ENCODE peak calls at places on chromosome 12, in seven cellular contexts. V, C, Y, S, G, B and I are unnamed samples.

GRCh38 chr12:18139989-18140596 is 50.1 kb upstream of the RERGL start:
- DNase-seq in V (peak; percentile 58), C (no peak), B (no peak), G (peak; percentile 9), S (no peak), Y (no peak), I (no peak)

GRCh38 chr12:125271850-125272249 is 206.6 kb downstream of the AACS start:
- DNase-seq in B (no peak), V (no peak), G (no peak), C (no peak), Y (no peak), S (no peak), I (no peak)

GRCh38 chr12:57735952-57736742 is 2.4 kb downstream of the AGAP2 start:
- DNase-seq in B (no peak), V (no peak), Y (no peak), S (no peak), G (peak; percentile 37), C (no peak), I (no peak)

GRCh38 chr12:981176-981828 is 9.7 kb upstream of the ERC1 start:
- DNase-seq in G (peak; percentile 70), B (no peak), Y (no peak), C (no peak), V (peak; percentile 70), S (no peak), I (peak; percentile 62)

GRCh38 chr12:121467638-121468403 is 67.9 kb downstream of the RNF34 start:
- DNase-seq in S (no peak), B (peak; percentile 53), V (no peak), C (no peak), G (no peak), Y (no peak), I (no peak)

GRCh38 chr12:76690916-76691700 is 72.8 kb upstream of the ZDHHC17 start:
- DNase-seq in Y (no peak), B (no peak), S (no peak), C (no peak), V (no peak), G (no peak), I (no peak)

GRCh38 chr12:26701604-26702215 is 131.3 kb downstream of the ITPR2 start:
- DNase-seq in B (no peak), Y (no peak), G (peak; percentile 31), C (no peak), S (no peak), V (peak; percentile 59), I (no peak)

GRCh38 chr12:103901518-103902173 is 28.6 kb upstream of the HSP90B1 start:
- DNase-seq in V (no peak), B (no peak), Y (peak; percentile 49), S (no peak), G (no peak), C (peak; percentile 52), I (no peak)

GRCh38 chr12:30825341-30825740 is 70.6 kb upstream of the CAPRIN2 start:
- DNase-seq in B (no peak), Y (no peak), V (no peak), C (no peak), G (no peak), S (no peak), I (no peak)

GRCh38 chr12:120257041-120257821 is 8.3 kb downstream of the PXN start:
- DNase-seq in S (no peak), C (no peak), B (peak; percentile 55), V (peak; percentile 80), Y (no peak), G (peak; percentile 72), I (peak; percentile 85)

GRCh38 chr12:122265433-122265832 is 861 bp downstream of the VPS33A start:
- DNase-seq in V (no peak), Y (no peak), S (no peak), G (no peak), C (no peak), B (no peak), I (no peak)

GRCh38 chr12:120479458-120479857 is 9.9 kb upstream of the SRSF9 start:
- DNase-seq in B (no peak), G (no peak), V (no peak), C (no peak), Y (no peak), S (no peak), I (no peak)

GRCh38 chr12:68411371-68411770 is 79.2 kb upstream of the MDM1 start:
- DNase-seq in G (no peak), Y (no peak), B (no peak), C (no peak), S (no peak), V (no peak), I (no peak)

GRCh38 chr12:64627781-64628180 is 17.5 kb downstream of the RASSF3 start:
- DNase-seq in G (peak; percentile 45), S (no peak), V (peak; percentile 46), Y (no peak), B (no peak), C (no peak), I (no peak)

GRCh38 chr12:70543444-70543843 is 93.8 kb downstream of the PTPRB start:
- DNase-seq in C (no peak), Y (no peak), V (peak; percentile 92), G (peak; percentile 89), S (no peak), B (no peak), I (peak; percentile 89)

GRCh38 chr12:4269279-4269991 is 4.1 kb upstream of the CCND2 start:
- DNase-seq in G (peak; percentile 39), C (peak; percentile 96), S (peak; percentile 87), V (peak; percentile 32), Y (peak; percentile 94), B (peak; percentile 82), I (no peak)

GRCh38 chr12:68040450-68041075 is 51.3 kb downstream of the IFNG-AS1 start:
- DNase-seq in G (peak; percentile 70), Y (peak; percentile 80), B (peak; percentile 38), C (peak; percentile 86), S (peak; percentile 82), V (peak; percentile 78), I (peak; percentile 45)

GRCh38 chr12:102376251-102376747 is 104.1 kb downstream of the IGF1 start:
- DNase-seq in G (no peak), C (peak; percentile 15), V (peak; percentile 3), B (no peak), Y (no peak), S (no peak), I (no peak)

GRCh38 chr12:64757778-64758177 is 1.4 kb downstream of the GNS start:
- DNase-seq in Y (no peak), C (no peak), B (no peak), G (no peak), S (no peak), V (no peak), I (no peak)

GRCh38 chr12:132422057-132423043 is 67.6 kb upstream of the FBRSL1 start:
- DNase-seq in Y (no peak), B (no peak), G (no peak), V (no peak), S (no peak), C (no peak), I (no peak)

GRCh38 chr12:106645074-106645421 is 62.2 kb downstream of the RFX4 start:
- DNase-seq in S (peak; percentile 16), G (peak; percentile 86), C (no peak), Y (no peak), B (no peak), V (peak; percentile 10), I (no peak)

DNA sequence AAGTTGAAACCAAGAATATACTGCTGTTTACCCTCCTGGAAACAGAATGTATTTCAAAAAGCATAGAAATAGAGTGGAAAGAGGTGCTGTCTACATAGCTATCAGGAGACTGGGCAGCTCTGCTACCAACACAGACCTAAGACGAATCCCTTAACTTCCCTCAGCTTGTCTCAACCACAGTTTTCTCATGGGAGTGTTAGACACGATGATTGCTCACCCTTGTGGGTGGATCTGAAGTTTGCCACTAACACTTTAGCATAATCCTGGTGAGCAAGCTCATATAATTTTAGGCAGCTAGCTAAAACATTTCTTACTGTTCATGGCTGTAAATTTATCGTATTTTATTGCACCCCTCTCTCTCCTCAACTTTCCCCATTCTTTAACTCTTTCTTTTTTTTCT is 38.5 kb downstream of the C12orf75 start:
- DNase-seq in Y (no peak), V (peak; percentile 40), G (peak; percentile 45), S (no peak), B (no peak), C (no peak), I (no peak)
- TF ChIP-seq CTCF in Y (no peak), V (no peak), G (peak; percentile 41), S (no peak), B (no peak), C (no peak), I (peak; percentile 52)

GRCh38 chr12:62604373-62604772 is 137.7 kb downstream of the MON2 start:
- DNase-seq in V (no peak), S (no peak), C (no peak), B (no peak), Y (no peak), G (no peak), I (no peak)

GRCh38 chr12:62602445-62603060 is 135.9 kb downstream of the MON2 start:
- DNase-seq in B (peak; percentile 90), C (peak; percentile 92), S (peak; percentile 94), G (peak; percentile 85), Y (peak; percentile 95), V (peak; percentile 81), I (peak; percentile 68)

GRCh38 chr12:62601765-62602444 is 135.3 kb downstream of the MON2 start:
- DNase-seq in Y (no peak), V (no peak), G (no peak), S (no peak), C (no peak), B (no peak), I (no peak)

GRCh38 chr12:62603811-62604098 is 137.1 kb downstream of the MON2 start:
- DNase-seq in Y (no peak), S (no peak), C (no peak), B (no peak), V (no peak), G (no peak), I (no peak)

DNA sequence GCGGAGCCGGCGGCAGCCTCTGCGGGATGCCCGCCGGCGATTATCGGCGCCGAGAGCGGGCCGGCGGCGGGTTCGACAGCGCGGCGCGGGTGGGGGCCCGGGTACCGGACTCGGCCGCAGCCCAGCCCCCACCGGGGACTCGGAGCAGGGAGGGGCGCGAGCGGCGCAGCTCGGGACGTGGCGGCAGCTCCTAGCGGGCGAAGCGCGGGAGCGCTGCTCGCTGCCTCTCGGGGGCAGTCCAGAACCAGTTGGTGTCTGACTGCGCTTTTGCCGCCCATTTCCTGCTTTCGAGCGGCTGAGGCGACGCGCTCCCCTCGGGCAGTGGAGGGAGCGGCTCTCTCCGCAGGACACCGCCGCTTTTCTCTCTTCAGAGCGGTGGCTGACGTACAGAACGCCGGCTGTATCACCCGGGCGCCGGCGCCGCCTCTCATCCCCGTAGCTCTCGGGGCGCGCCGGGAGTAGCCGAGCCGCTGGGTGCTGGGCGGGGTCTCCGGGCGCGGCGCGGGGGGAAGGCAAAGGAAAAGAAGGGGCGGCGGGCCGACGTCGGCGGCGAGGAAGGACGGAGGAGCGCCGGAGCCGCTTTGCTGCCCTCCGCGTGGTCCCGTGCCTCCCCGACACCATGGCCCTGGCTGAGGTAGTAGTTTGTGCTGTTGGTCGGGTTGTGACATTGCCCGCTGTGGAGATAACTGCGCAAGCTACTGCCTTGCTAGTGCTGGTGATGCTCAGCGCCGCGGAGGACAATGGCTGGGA is 136.6 kb downstream of the MON2 start:
- DNase-seq in Y (peak; percentile 70), V (peak; percentile 83), C (peak; percentile 81), B (peak; percentile 90), S (peak; percentile 90), G (peak; percentile 87), I (peak; percentile 66)
- TF ChIP-seq CTCF in Y (peak; percentile 52), V (peak; percentile 73), C (peak; percentile 56), B (peak; percentile 64), S (peak; percentile 57), G (peak; percentile 66), I (peak; percentile 80)

GRCh38 chr12:116263431-116263830 is 14.1 kb downstream of the MED13L start:
- DNase-seq in Y (no peak), G (no peak), B (no peak), V (no peak), C (no peak), S (no peak), I (no peak)
- TF ChIP-seq CTCF in Y (no peak), G (peak; percentile 14), B (no peak), V (no peak), C (no peak), S (no peak), I (peak; percentile 23)

GRCh38 chr12:113002155-113002554 is 23.8 kb downstream of the OAS2 start:
- DNase-seq in Y (no peak), G (no peak), V (no peak), C (no peak), S (no peak), B (no peak), I (no peak)
- TF ChIP-seq CTCF in Y (no peak), G (no peak), V (no peak), C (no peak), S (no peak), B (no peak), I (no peak)